ENCODE peak calls at places on chromosomes 6 and 20, in five cellular contexts. One of them, this sample, is unnamed.

GRCh38 chr6:126539022-126539421 is 199.1 kb downstream of the CENPW start:
- DNase-seq in left ventricle myocardium inferior: no peak
- DNase-seq in upper lobe of right lung: no peak
- DNase-seq in activated naive CD8-positive, alpha-beta T cell treated with anti-CD3 and anti-CD28 coated beads, Interleukin-2, amount 50 U/mL, for 24 hours: no peak
- DNase-seq in pancreas: no peak
- DNase-seq in this sample: no peak

GRCh38 chr20:13221313-13221672 is 219 bp downstream of the ISM1 start:
- DNase-seq in left ventricle myocardium inferior: no peak
- DNase-seq in upper lobe of right lung: no peak
- DNase-seq in activated naive CD8-positive, alpha-beta T cell treated with anti-CD3 and anti-CD28 coated beads, Interleukin-2, amount 50 U/mL, for 24 hours: peak
- DNase-seq in pancreas: no peak
- DNase-seq in this sample: no peak

GRCh38 chr6:112203577-112204349 is 50.6 kb downstream of the LAMA4 start:
- DNase-seq in left ventricle myocardium inferior: no peak
- DNase-seq in upper lobe of right lung: no peak
- DNase-seq in activated naive CD8-positive, alpha-beta T cell treated with anti-CD3 and anti-CD28 coated beads, Interleukin-2, amount 50 U/mL, for 24 hours: no peak
- DNase-seq in pancreas: no peak
- DNase-seq in this sample: no peak

GRCh38 chr6:2823104-2823850 is 18.4 kb downstream of the SERPINB1 start:
- DNase-seq in left ventricle myocardium inferior: no peak
- DNase-seq in upper lobe of right lung: no peak
- DNase-seq in activated naive CD8-positive, alpha-beta T cell treated with anti-CD3 and anti-CD28 coated beads, Interleukin-2, amount 50 U/mL, for 24 hours: no peak
- DNase-seq in pancreas: no peak
- DNase-seq in this sample: no peak

GRCh38 chr20:23078351-23078993 is 7.7 kb downstream of the CD93 start:
- DNase-seq in left ventricle myocardium inferior: no peak
- DNase-seq in upper lobe of right lung: no peak
- DNase-seq in activated naive CD8-positive, alpha-beta T cell treated with anti-CD3 and anti-CD28 coated beads, Interleukin-2, amount 50 U/mL, for 24 hours: no peak
- DNase-seq in pancreas: no peak
- DNase-seq in this sample: no peak

GRCh38 chr20:57665589-57665971 is 44.2 kb downstream of the PMEPA1 start:
- DNase-seq in left ventricle myocardium inferior: no peak
- DNase-seq in upper lobe of right lung: peak
- DNase-seq in activated naive CD8-positive, alpha-beta T cell treated with anti-CD3 and anti-CD28 coated beads, Interleukin-2, amount 50 U/mL, for 24 hours: no peak
- DNase-seq in pancreas: no peak
- DNase-seq in this sample: no peak

GRCh38 chr6:121247386-121247785 is 86.9 kb downstream of the TBC1D32 start:
- DNase-seq in left ventricle myocardium inferior: no peak
- DNase-seq in upper lobe of right lung: no peak
- DNase-seq in activated naive CD8-positive, alpha-beta T cell treated with anti-CD3 and anti-CD28 coated beads, Interleukin-2, amount 50 U/mL, for 24 hours: no peak
- DNase-seq in pancreas: no peak
- DNase-seq in this sample: no peak

GRCh38 chr6:142087950-142088857 is 44.5 kb upstream of the GJE1 start:
- DNase-seq in left ventricle myocardium inferior: no peak
- DNase-seq in upper lobe of right lung: peak
- DNase-seq in activated naive CD8-positive, alpha-beta T cell treated with anti-CD3 and anti-CD28 coated beads, Interleukin-2, amount 50 U/mL, for 24 hours: no peak
- DNase-seq in pancreas: no peak
- DNase-seq in this sample: no peak

GRCh38 chr6:35139924-35140524 is 1.1 kb downstream of the TCP11 start:
- DNase-seq in left ventricle myocardium inferior: no peak
- DNase-seq in upper lobe of right lung: no peak
- DNase-seq in activated naive CD8-positive, alpha-beta T cell treated with anti-CD3 and anti-CD28 coated beads, Interleukin-2, amount 50 U/mL, for 24 hours: peak
- DNase-seq in pancreas: peak
- DNase-seq in this sample: peak

GRCh38 chr20:32439132-32439829 is 81.2 kb downstream of the ASXL1 start:
- DNase-seq in left ventricle myocardium inferior: no peak
- DNase-seq in upper lobe of right lung: no peak
- DNase-seq in activated naive CD8-positive, alpha-beta T cell treated with anti-CD3 and anti-CD28 coated beads, Interleukin-2, amount 50 U/mL, for 24 hours: peak
- DNase-seq in pancreas: no peak
- DNase-seq in this sample: no peak

GRCh38 chr6:139334791-139335446 is 39.5 kb downstream of the CITED2 start:
- DNase-seq in left ventricle myocardium inferior: no peak
- DNase-seq in upper lobe of right lung: no peak
- DNase-seq in activated naive CD8-positive, alpha-beta T cell treated with anti-CD3 and anti-CD28 coated beads, Interleukin-2, amount 50 U/mL, for 24 hours: no peak
- DNase-seq in pancreas: no peak
- DNase-seq in this sample: no peak

GRCh38 chr6:52788478-52788877 is 15.1 kb downstream of the GSTA1 start:
- DNase-seq in left ventricle myocardium inferior: no peak
- DNase-seq in upper lobe of right lung: no peak
- DNase-seq in activated naive CD8-positive, alpha-beta T cell treated with anti-CD3 and anti-CD28 coated beads, Interleukin-2, amount 50 U/mL, for 24 hours: no peak
- DNase-seq in pancreas: peak
- DNase-seq in this sample: no peak

GRCh38 chr6:138975815-138976214 is 12.2 kb downstream of the REPS1 start:
- DNase-seq in left ventricle myocardium inferior: no peak
- DNase-seq in upper lobe of right lung: no peak
- DNase-seq in activated naive CD8-positive, alpha-beta T cell treated with anti-CD3 and anti-CD28 coated beads, Interleukin-2, amount 50 U/mL, for 24 hours: no peak
- DNase-seq in pancreas: no peak
- DNase-seq in this sample: no peak